ENCODE peak calls at places on chromosomes 11 and 22, in six cellular contexts. O is K562, B is A549, E is transverse colon, I is sigmoid colon, G is ovary. F is an unnamed sample.

GRCh38 chr11:92384316-92384715 is 159.7 kb downstream of the FAT3 start:
- DNase-seq in E (no peak), B (no peak), I (no peak), O (no peak), G (no peak), F (no peak)

GRCh38 chr11:44959064-44959463 is 8.4 kb upstream of the TP53I11 start:
- DNase-seq in I (no peak), G (no peak), E (no peak), B (no peak), O (no peak), F (no peak)

GRCh38 chr11:43504316-43504950 is 145.7 kb downstream of the TTC17 start:
- DNase-seq in O (no peak), G (peak), E (no peak), I (no peak), B (peak), F (no peak)

GRCh38 chr11:103961010-103961409 is 75.4 kb upstream of the DDI1 start:
- DNase-seq in E (no peak), I (no peak), B (peak), G (no peak), O (no peak), F (no peak)

GRCh38 chr22:39962071-39962470 is 1.9 kb downstream of the TMA7B start:
- DNase-seq in B (no peak), E (no peak), O (no peak), I (no peak), G (no peak), F (no peak)

GRCh38 chr22:40212126-40212525 is 34.4 kb downstream of the TNRC6B start:
- DNase-seq in I (no peak), G (no peak), B (no peak), E (no peak), O (no peak), F (no peak)

GRCh38 chr11:102061276-102061675 is 14.0 kb downstream of the CFAP300 start:
- DNase-seq in I (no peak), B (no peak), E (no peak), G (no peak), O (no peak), F (no peak)

GRCh38 chr11:130480721-130481140 is 32.3 kb downstream of the ADAMTS15 start:
- DNase-seq in I (no peak), B (no peak), O (no peak), G (no peak), E (no peak), F (no peak)

GRCh38 chr11:62004473-62004872 is 37.0 kb upstream of the FTH1 start:
- DNase-seq in E (peak), O (no peak), B (no peak), G (no peak), I (no peak), F (no peak)

GRCh38 chr11:67631853-67632174 is 2.1 kb upstream of the NUDT8 start:
- DNase-seq in E (no peak), O (no peak), I (no peak), B (no peak), G (no peak), F (no peak)

GRCh38 chr11:67630943-67631331 is 1.2 kb upstream of the NUDT8 start:
- DNase-seq in I (no peak), G (no peak), E (no peak), B (no peak), O (no peak), F (no peak)

GRCh38 chr11:67631427-67631826 is 1.7 kb upstream of the NUDT8 start:
- DNase-seq in E (peak), G (no peak), O (no peak), I (no peak), B (no peak), F (no peak)

GRCh38 chr11:67629386-67630229 is at the start of gene NUDT8:
- DNase-seq in E (peak), G (peak), I (peak), O (peak), B (peak), F (peak)

GRCh38 chr11:67630230-67630942 is 649 bp upstream of the NUDT8 start:
- DNase-seq in E (peak), O (peak), I (peak), B (peak), G (peak), F (peak)
- TF ChIP-seq POLR2A in E (peak), O (peak), I (peak), B (peak), G (peak), F (peak)

GRCh38 chr22:27105142-27106025 is 448.0 kb downstream of the MIAT start:
- DNase-seq in B (no peak), E (peak), I (peak), O (no peak), G (peak), F (peak)
- TF ChIP-seq EP300 in B (no peak), E (no peak), I (peak), O (no peak), G (no peak), F (peak)

GRCh38 chr22:43424201-43424600 is 12.4 kb downstream of the MPPED1 start:
- DNase-seq in B (no peak), E (no peak), I (no peak), O (no peak), G (no peak), F (no peak)
- TF ChIP-seq POLR2A in B (no peak), E (no peak), I (no peak), O (no peak), G (no peak), F (no peak)

GRCh38 chr11:117442869-117443239 is 115.2 kb downstream of the CEP164 start:
- DNase-seq in O (no peak), G (no peak), B (no peak), I (no peak), E (no peak), F (no peak)

GRCh38 chr11:117443269-117444186 is 115.9 kb downstream of the CEP164 start:
- DNase-seq in I (peak), E (peak), B (peak), G (peak), O (peak), F (peak)

GRCh38 chr11:117444256-117445096 is 116.8 kb downstream of the CEP164 start:
- DNase-seq in O (no peak), E (no peak), B (no peak), I (no peak), G (no peak), F (no peak)

GRCh38 chr11:117442049-117442868 is 114.6 kb downstream of the CEP164 start:
- DNase-seq in B (no peak), E (no peak), G (no peak), O (no peak), I (no peak), F (no peak)

GRCh38 chr11:117445097-117445658 is 117.5 kb downstream of the CEP164 start:
- DNase-seq in O (no peak), E (no peak), G (no peak), B (no peak), I (no peak), F (no peak)
- TF ChIP-seq EP300 in O (no peak), E (no peak), G (no peak), B (no peak), I (no peak), F (no peak)

GRCh38 chr22:46807458-46807857 is 45.0 kb downstream of the TBC1D22A start:
- DNase-seq in I (no peak), E (no peak), B (no peak), O (no peak), G (no peak), F (no peak)
- TF ChIP-seq POLR2A in I (no peak), E (no peak), B (no peak), O (no peak), G (no peak), F (no peak)

GRCh38 chr11:125111341-125112234 is at the start of gene TMEM218:
- DNase-seq in E (peak), B (peak), I (peak), O (peak), G (peak), F (peak)
- TF ChIP-seq EP300 in E (no peak), B (no peak), I (no peak), O (no peak), G (no peak), F (no peak)

GRCh38 chr11:16318320-16318719 is 38.0 kb downstream of the SOX6 start:
- DNase-seq in B (no peak), G (no peak), E (no peak), O (no peak), I (no peak), F (no peak)

GRCh38 chr11:16321148-16321547 is 35.2 kb downstream of the SOX6 start:
- DNase-seq in G (no peak), B (no peak), O (no peak), I (no peak), E (no peak), F (no peak)

GRCh38 chr11:16322190-16322589 is 34.2 kb downstream of the SOX6 start:
- DNase-seq in E (no peak), O (no peak), I (no peak), G (no peak), B (no peak), F (no peak)

GRCh38 chr11:16312242-16312641 is 44.1 kb downstream of the SOX6 start:
- DNase-seq in I (no peak), G (no peak), E (no peak), O (no peak), B (no peak), F (no peak)

GRCh38 chr11:16317712-16318111 is 38.6 kb downstream of the SOX6 start:
- DNase-seq in E (no peak), O (no peak), B (no peak), G (no peak), I (no peak), F (no peak)
- TF ChIP-seq POLR2A in E (no peak), O (no peak), B (no peak), G (no peak), I (no peak), F (no peak)

DNA sequence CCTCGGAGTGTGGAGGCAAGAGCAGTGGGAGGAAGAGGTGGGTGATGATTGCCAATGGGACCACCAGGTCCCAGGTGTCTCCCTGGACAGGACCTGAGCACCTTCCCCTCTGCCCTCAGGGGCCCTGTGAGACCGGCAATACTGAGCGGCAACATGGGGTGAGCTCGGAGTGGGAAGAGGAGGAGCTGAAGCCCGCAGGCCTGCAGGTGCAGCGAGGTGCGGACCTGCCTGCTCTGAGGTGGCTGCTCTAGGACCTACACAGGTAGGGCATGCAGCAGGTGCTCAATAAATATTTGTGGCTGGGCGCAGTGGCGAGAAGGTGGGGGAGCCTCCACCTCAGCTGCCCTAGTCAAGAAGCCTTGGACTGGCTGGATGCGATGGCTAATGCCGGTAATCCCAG is 12.2 kb upstream of the SUN2 start:
- DNase-seq in O (no peak), E (no peak), G (no peak), I (no peak), B (no peak), F (no peak)
- TF ChIP-seq EP300 in O (no peak), E (no peak), G (no peak), I (no peak), B (no peak), F (no peak)

DNA sequence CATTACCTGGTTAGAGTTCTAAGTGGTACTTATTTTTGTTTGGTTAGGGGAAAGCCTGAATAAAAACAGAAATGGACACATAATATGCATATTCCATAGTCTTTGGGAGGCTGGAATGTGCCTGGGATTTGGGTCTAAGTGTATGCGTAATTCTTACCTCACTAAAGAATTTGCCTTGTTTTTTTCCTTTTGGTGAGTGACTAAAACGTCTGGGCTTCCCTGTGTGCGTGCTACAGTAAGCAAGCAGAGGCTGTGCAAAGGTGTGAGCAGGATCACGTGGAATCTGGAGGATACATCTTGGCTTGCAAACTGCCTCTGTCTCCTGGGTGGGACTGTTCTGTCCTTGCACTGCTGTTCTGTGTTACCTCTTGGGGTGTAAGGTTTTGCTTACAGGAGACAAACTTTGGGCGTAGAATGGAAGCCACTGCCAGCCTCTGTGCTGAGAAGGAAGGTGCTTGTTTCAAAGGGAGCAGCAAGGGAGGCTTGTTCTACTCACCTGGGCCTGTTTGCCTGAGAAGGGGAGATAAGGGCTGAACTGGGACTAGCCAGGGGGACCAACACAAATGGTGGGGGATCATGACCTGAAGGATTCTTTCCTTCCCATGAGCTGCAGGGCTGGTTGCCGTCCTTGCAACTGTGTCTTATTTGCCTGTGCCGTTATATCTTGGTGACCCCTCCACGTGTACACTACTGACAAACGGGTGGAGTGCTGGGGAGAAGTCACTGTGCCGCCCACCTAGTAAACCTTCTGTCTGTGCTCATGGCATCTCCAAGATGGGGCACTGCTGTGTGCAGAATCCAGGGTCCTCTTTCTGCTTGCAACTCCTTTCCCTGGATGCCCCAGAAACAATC is 4.5 kb downstream of the NEAT1 start:
- DNase-seq in G (peak), E (peak), B (no peak), I (peak), O (no peak), F (peak)
- TF ChIP-seq POLR2A in G (peak), E (peak), B (peak), I (peak), O (peak), F (peak)

GRCh38 chr11:66283461-66284105 is 5.4 kb downstream of the YIF1A start:
- DNase-seq in G (no peak), E (no peak), B (no peak), O (peak), I (no peak), F (no peak)

GRCh38 chr11:66281776-66282467 is 3.9 kb downstream of the CNIH2 start:
- DNase-seq in B (no peak), E (no peak), I (no peak), O (no peak), G (no peak), F (no peak)

GRCh38 chr11:66281001-66281400 is 3.0 kb downstream of the CNIH2 start:
- DNase-seq in O (no peak), G (no peak), B (no peak), I (no peak), E (no peak), F (no peak)

GRCh38 chr11:66284526-66285078 is 4.3 kb downstream of the YIF1A start:
- DNase-seq in I (no peak), O (no peak), B (no peak), G (no peak), E (no peak), F (no peak)

DNA sequence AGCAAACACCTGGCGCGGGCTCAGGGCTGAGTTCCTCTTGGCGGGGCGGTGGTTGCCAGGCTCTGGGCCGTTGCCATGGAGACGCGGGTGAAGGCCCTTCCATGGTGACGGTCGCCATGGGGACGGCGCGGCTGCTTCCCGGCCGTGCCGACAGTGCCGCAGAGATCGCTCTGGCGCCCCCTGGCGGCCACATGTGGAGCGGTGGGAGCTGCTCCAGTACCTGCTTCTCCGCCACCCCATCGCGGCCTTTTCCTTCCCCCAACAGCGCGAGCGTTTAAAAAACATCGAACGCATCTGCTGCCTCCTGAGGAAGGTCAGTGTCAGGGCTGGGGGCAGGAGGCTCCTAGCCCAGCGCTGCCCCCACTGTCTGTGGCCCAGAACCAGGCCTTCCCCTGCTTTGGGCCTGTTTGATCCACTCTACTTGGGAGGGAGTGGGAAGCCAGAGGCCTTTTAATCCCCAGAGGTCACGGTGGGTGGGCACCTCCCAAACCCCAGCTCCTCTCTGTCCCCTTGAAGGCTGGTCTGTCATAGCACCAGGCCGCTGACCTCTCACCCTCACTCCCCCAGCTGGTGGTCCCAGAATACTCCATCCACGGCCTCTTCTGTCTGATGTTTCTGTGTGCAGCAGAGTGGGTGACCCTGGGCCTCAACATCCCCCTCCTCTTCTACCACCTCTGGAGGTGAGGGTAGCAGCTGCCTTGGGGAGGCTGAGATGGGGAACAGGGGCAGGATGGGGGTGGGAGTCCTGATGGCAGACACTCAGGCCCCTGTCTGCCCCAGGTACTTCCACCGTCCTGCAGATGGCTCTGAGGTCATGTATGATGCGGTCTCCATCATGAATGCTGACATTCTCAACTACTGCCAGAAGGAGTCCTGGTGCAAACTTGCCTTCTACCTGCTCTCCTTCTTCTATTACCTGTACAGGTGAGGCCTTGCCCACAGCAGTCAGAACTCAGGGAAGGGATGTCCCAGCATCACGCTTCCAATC is 4.8 kb downstream of the CNIH2 start:
- DNase-seq in B (peak), E (peak), I (peak), O (peak), G (peak), F (peak)
- TF ChIP-seq EP300 in B (no peak), E (no peak), I (no peak), O (peak), G (no peak), F (no peak)